ENCODE peak calls at places on chromosome 22, in ten cellular contexts. B, Q, E, T, A, P, D, O, R and X are unnamed samples.

GRCh38 chr22:25935266-25936058 is 193.5 kb downstream of the MYO18B start:
- DNase-seq in O (no peak), P (no peak), D (no peak), T (no peak), A (no peak), E (no peak), R (no peak), B (no peak), Q (no peak), X (no peak)

GRCh38 chr22:30188911-30189310 is 57.6 kb downstream of the LIF start:
- DNase-seq in O (no peak), D (no peak), E (peak; percentile 41), T (no peak), B (no peak), R (no peak), Q (no peak), P (no peak), A (no peak), X (no peak)

GRCh38 chr22:27754247-27754887 is 47.2 kb downstream of the MN1 start:
- DNase-seq in A (no peak), O (no peak), T (no peak), R (no peak), Q (no peak), P (no peak), D (no peak), B (peak; percentile 5), E (peak; percentile 49), X (peak; percentile 46)

GRCh38 chr22:42856179-42856864 is 751 bp downstream of the ARFGAP3 start:
- DNase-seq in O (peak; percentile 70), E (peak; percentile 7), R (no peak), A (peak; percentile 25), B (peak; percentile 38), T (peak; percentile 17), D (no peak), Q (no peak), P (peak; percentile 43), X (no peak)

GRCh38 chr22:38921126-38921525 is 36.3 kb upstream of the APOBEC3A start:
- DNase-seq in D (no peak), B (no peak), A (no peak), Q (peak; percentile 39), T (no peak), R (no peak), E (no peak), O (no peak), P (peak; percentile 24), X (peak; percentile 50)

GRCh38 chr22:30312053-30312452 is 14.7 kb downstream of the TBC1D10A start:
- DNase-seq in D (no peak), P (no peak), E (peak; percentile 97), Q (peak; percentile 51), B (no peak), A (no peak), R (no peak), O (no peak), T (peak; percentile 77), X (no peak)

GRCh38 chr22:42613869-42614268 is 814 bp downstream of the POLDIP3 start:
- DNase-seq in E (no peak), D (no peak), Q (no peak), P (no peak), A (no peak), R (no peak), T (no peak), O (no peak), B (peak; percentile 58), X (no peak)

GRCh38 chr22:30025187-30025586 is 55.1 kb upstream of the HORMAD2 start:
- DNase-seq in R (no peak), P (no peak), O (no peak), B (no peak), Q (no peak), E (no peak), T (no peak), A (no peak), D (no peak), X (no peak)

GRCh38 chr22:40443675-40444482 is 73.5 kb downstream of the SGSM3 start:
- DNase-seq in D (no peak), T (no peak), R (no peak), P (no peak), E (no peak), Q (no peak), B (no peak), O (no peak), A (no peak), X (no peak)

GRCh38 chr22:23522642-23523251 is 57.3 kb downstream of the IGLL1 start:
- DNase-seq in O (no peak), D (no peak), T (no peak), P (no peak), B (peak; percentile 54), A (no peak), R (no peak), Q (no peak), E (no peak), X (peak; percentile 38)

GRCh38 chr22:22099833-22100812 is 117.5 kb upstream of the TOP3B start:
- DNase-seq in E (no peak), T (peak; percentile 33), O (no peak), P (no peak), D (no peak), Q (peak; percentile 35), B (no peak), A (no peak), R (no peak), X (no peak)

GRCh38 chr22:21707677-21708076 is 27.9 kb downstream of the YPEL1 start:
- DNase-seq in O (no peak), T (no peak), A (no peak), R (no peak), P (no peak), B (peak; percentile 66), Q (no peak), D (no peak), E (no peak), X (peak; percentile 6)